ENCODE peak calls at places on chromosomes 6 and 20, in six cellular contexts. Z is amniotic stem cell; C is heart right ventricle; N is activated CD4-positive, alpha-beta T cell treated with anti-CD3 and anti-CD28 coated beads for 1 hour; J is A549; U is fibroblast of lung. O is an unnamed sample.

GRCh38 chr20:48382304-48382703 is 445.5 kb downstream of the PREX1 start:
- DNase-seq in Z (no peak), C (no peak), N (no peak), J (no peak), U (no peak), O (no peak)

GRCh38 chr20:24672181-24672880 is 202.9 kb downstream of the SYNDIG1 start:
- DNase-seq in Z (no peak), C (no peak), N (no peak), J (peak; percentile 21), U (peak; percentile 71), O (peak; percentile 75)

GRCh38 chr6:22886881-22887581 is 317.7 kb downstream of the HDGFL1 start:
- DNase-seq in Z (no peak), C (no peak), N (no peak), J (no peak), U (no peak), O (peak; percentile 59)

GRCh38 chr6:126581316-126581715 is 241.4 kb downstream of the CENPW start:
- DNase-seq in Z (no peak), C (no peak), N (no peak), J (no peak), U (no peak), O (no peak)

GRCh38 chr20:48826064-48826463 is 1.7 kb downstream of the PREX1 start:
- DNase-seq in Z (no peak), C (no peak), N (no peak), J (no peak), U (no peak), O (no peak)

GRCh38 chr6:9532621-9533557 is 882.0 kb downstream of the TFAP2A start:
- DNase-seq in Z (no peak), C (no peak), N (no peak), J (no peak), U (no peak), O (peak; percentile 26)

GRCh38 chr6:44222486-44222986 is 859 bp upstream of the SLC29A1 start:
- DNase-seq in Z (no peak), C (no peak), N (no peak), J (no peak), U (no peak), O (no peak)

GRCh38 chr20:20017001-20017851 is at the start of gene NAA20:
- DNase-seq in Z (peak; percentile 83), C (peak; percentile 94), N (peak; percentile 84), J (peak; percentile 98), U (peak; percentile 92), O (peak; percentile 95)

GRCh38 chr6:25312703-25313102 is 33.5 kb downstream of the CARMIL1 start:
- DNase-seq in Z (peak; percentile 32), C (no peak), N (no peak), J (no peak), U (peak; percentile 89), O (peak; percentile 47)

GRCh38 chr20:25274481-25274880 is 26.6 kb downstream of the PYGB start:
- DNase-seq in Z (no peak), C (peak; percentile 16), N (no peak), J (no peak), U (no peak), O (no peak)

GRCh38 chr6:114816678-114817077 is 473.9 kb upstream of the HS3ST5 start:
- DNase-seq in Z (no peak), C (no peak), N (no peak), J (no peak), U (no peak), O (no peak)

GRCh38 chr6:114430534-114431124 is 87.8 kb upstream of the HS3ST5 start:
- DNase-seq in Z (no peak), C (no peak), N (no peak), J (no peak), U (no peak), O (no peak)

GRCh38 chr6:47343631-47344421 is 34.1 kb upstream of the TNFRSF21 start:
- DNase-seq in Z (no peak), C (no peak), N (no peak), J (no peak), U (no peak), O (peak; percentile 16)

GRCh38 chr20:57469418-57470211 is 55.3 kb downstream of the CTCFL start:
- DNase-seq in Z (no peak), C (peak; percentile 54), N (no peak), J (no peak), U (no peak), O (no peak)

GRCh38 chr6:164322533-164322932 is 908.0 kb downstream of the QKI start:
- DNase-seq in Z (no peak), C (no peak), N (no peak), J (no peak), U (peak; percentile 1), O (peak; percentile 95)

GRCh38 chr6:1526689-1527088 is 83.0 kb upstream of the FOXC1 start:
- DNase-seq in Z (no peak), C (peak; percentile 27), N (no peak), J (no peak), U (no peak), O (no peak)

GRCh38 chr20:59308493-59309201 is 8.2 kb downstream of the EDN3 start:
- DNase-seq in Z (no peak), C (no peak), N (no peak), J (peak; percentile 6), U (no peak), O (no peak)

GRCh38 chr6:38391206-38391908 is 248.4 kb downstream of the BTBD9 start:
- DNase-seq in Z (peak; percentile 3), C (no peak), N (no peak), J (no peak), U (no peak), O (peak; percentile 39)

GRCh38 chr20:36885355-36885754 is 9.4 kb downstream of the TLDC2 start:
- DNase-seq in Z (no peak), C (no peak), N (no peak), J (peak; percentile 50), U (peak; percentile 29), O (no peak)

GRCh38 chr6:159074866-159075265 is 30.1 kb upstream of the TAGAP start:
- DNase-seq in Z (no peak), C (no peak), N (no peak), J (no peak), U (no peak), O (no peak)

GRCh38 chr6:92024071-92024470 is 1395.3 kb downstream of the EPHA7 start:
- DNase-seq in Z (no peak), C (no peak), N (no peak), J (no peak), U (no peak), O (no peak)

GRCh38 chr6:14573267-14573666 is 455.7 kb downstream of the CD83 start:
- DNase-seq in Z (no peak), C (no peak), N (no peak), J (no peak), U (no peak), O (no peak)

GRCh38 chr6:15461127-15461944 is 201.5 kb downstream of the DTNBP1 start:
- DNase-seq in Z (no peak), C (no peak), N (no peak), J (no peak), U (no peak), O (no peak)

GRCh38 chr20:24836041-24836533 is 113.0 kb upstream of the CST7 start:
- DNase-seq in Z (no peak), C (no peak), N (no peak), J (no peak), U (no peak), O (no peak)

GRCh38 chr6:41626917-41627316 is 11.4 kb upstream of the MDFI start:
- DNase-seq in Z (no peak), C (no peak), N (no peak), J (no peak), U (no peak), O (peak; percentile 41)

GRCh38 chr6:27873101-27874030 is 38.8 kb downstream of the OR2B2 start:
- DNase-seq in Z (peak; percentile 35), C (peak; percentile 48), N (peak; percentile 54), J (no peak), U (peak; percentile 95), O (peak; percentile 82)

GRCh38 chr6:150319924-150320323 is 48.9 kb upstream of the IYD start:
- DNase-seq in Z (no peak), C (no peak), N (no peak), J (no peak), U (no peak), O (no peak)

GRCh38 chr6:148335582-148335981 is 7.1 kb upstream of the SASH1 start:
- DNase-seq in Z (no peak), C (no peak), N (no peak), J (peak; percentile 25), U (no peak), O (no peak)

GRCh38 chr6:148747493-148748160 is 797 bp downstream of the UST start:
- DNase-seq in Z (peak; percentile 23), C (peak; percentile 16), N (peak; percentile 21), J (peak; percentile 13), U (no peak), O (peak; percentile 55)

GRCh38 chr20:38084425-38084951 is 50.9 kb downstream of the RPRD1B start:
- DNase-seq in Z (peak; percentile 63), C (no peak), N (no peak), J (no peak), U (peak; percentile 89), O (peak; percentile 93)

GRCh38 chr6:43750622-43751021 is 19.4 kb upstream of the VEGFA start:
- DNase-seq in Z (no peak), C (no peak), N (no peak), J (no peak), U (no peak), O (no peak)

GRCh38 chr6:48388045-48388444 is 277.0 kb upstream of the PTCHD4 start:
- DNase-seq in Z (no peak), C (no peak), N (no peak), J (no peak), U (no peak), O (no peak)

GRCh38 chr20:59560588-59561227 is 43.6 kb upstream of the PHACTR3 start:
- DNase-seq in Z (no peak), C (no peak), N (no peak), J (peak; percentile 75), U (peak; percentile 4), O (peak; percentile 36)

O was measured in choroid plexus epithelial cell.